ENCODE peak calls at places on chromosomes 5 and 9, in five cellular contexts. One of them, this sample, is unnamed.

GRCh38 chr9:36382484-36382883 is 17.6 kb downstream of the RNF38 start:
- DNase-seq in activated B cell treated with CpG ODN at 0.5 μM for 24 hours: no peak
- DNase-seq in bronchial epithelial cell: no peak
- DNase-seq in NB4: no peak
- DNase-seq in cardiac fibroblast: no peak
- DNase-seq in this sample: no peak

GRCh38 chr9:90546200-90546599 is 96.4 kb downstream of the DIRAS2 start:
- DNase-seq in activated B cell treated with CpG ODN at 0.5 μM for 24 hours: no peak
- DNase-seq in bronchial epithelial cell: peak
- DNase-seq in NB4: peak
- DNase-seq in cardiac fibroblast: peak
- DNase-seq in this sample: peak

GRCh38 chr9:72675586-72675985 is 154.2 kb downstream of the TMC1 start:
- DNase-seq in activated B cell treated with CpG ODN at 0.5 μM for 24 hours: no peak
- DNase-seq in bronchial epithelial cell: peak
- DNase-seq in NB4: no peak
- DNase-seq in cardiac fibroblast: peak
- DNase-seq in this sample: peak

GRCh38 chr9:127897194-127897692 is 2.2 kb downstream of the ST6GALNAC6 start:
- DNase-seq in activated B cell treated with CpG ODN at 0.5 μM for 24 hours: no peak
- DNase-seq in bronchial epithelial cell: no peak
- DNase-seq in NB4: peak
- DNase-seq in cardiac fibroblast: peak
- DNase-seq in this sample: no peak

GRCh38 chr9:117265253-117265652 is 149.6 kb downstream of the ASTN2 start:
- DNase-seq in activated B cell treated with CpG ODN at 0.5 μM for 24 hours: no peak
- DNase-seq in bronchial epithelial cell: no peak
- DNase-seq in NB4: no peak
- DNase-seq in cardiac fibroblast: no peak
- DNase-seq in this sample: no peak

GRCh38 chr5:54257366-54258118 is 52.8 kb downstream of the ARL15 start:
- DNase-seq in activated B cell treated with CpG ODN at 0.5 μM for 24 hours: no peak
- DNase-seq in bronchial epithelial cell: peak
- DNase-seq in NB4: no peak
- DNase-seq in cardiac fibroblast: no peak
- DNase-seq in this sample: no peak

GRCh38 chr5:133569347-133569746 is 43.0 kb downstream of the FSTL4 start:
- DNase-seq in activated B cell treated with CpG ODN at 0.5 μM for 24 hours: no peak
- DNase-seq in bronchial epithelial cell: peak
- DNase-seq in NB4: no peak
- DNase-seq in cardiac fibroblast: peak
- DNase-seq in this sample: no peak

GRCh38 chr9:136239963-136240330 is 5.7 kb downstream of the QSOX2 start:
- DNase-seq in activated B cell treated with CpG ODN at 0.5 μM for 24 hours: peak
- DNase-seq in bronchial epithelial cell: no peak
- DNase-seq in NB4: no peak
- DNase-seq in cardiac fibroblast: no peak
- DNase-seq in this sample: no peak

GRCh38 chr5:63154480-63155309 is 576.1 kb downstream of the LRRC70 start:
- DNase-seq in activated B cell treated with CpG ODN at 0.5 μM for 24 hours: no peak
- DNase-seq in bronchial epithelial cell: no peak
- DNase-seq in NB4: no peak
- DNase-seq in cardiac fibroblast: no peak
- DNase-seq in this sample: no peak

GRCh38 chr9:78089111-78089510 is 57.5 kb upstream of the GNAQ start:
- DNase-seq in activated B cell treated with CpG ODN at 0.5 μM for 24 hours: no peak
- DNase-seq in bronchial epithelial cell: peak
- DNase-seq in NB4: no peak
- DNase-seq in cardiac fibroblast: no peak
- DNase-seq in this sample: no peak

GRCh38 chr5:133309166-133309791 is 257.5 kb downstream of the HSPA4 start:
- DNase-seq in activated B cell treated with CpG ODN at 0.5 μM for 24 hours: no peak
- DNase-seq in bronchial epithelial cell: no peak
- DNase-seq in NB4: peak
- DNase-seq in cardiac fibroblast: no peak
- DNase-seq in this sample: no peak

GRCh38 chr5:178793156-178793555 is 62.7 kb upstream of the ZNF354A start:
- DNase-seq in activated B cell treated with CpG ODN at 0.5 μM for 24 hours: no peak
- DNase-seq in bronchial epithelial cell: peak
- DNase-seq in NB4: peak
- DNase-seq in cardiac fibroblast: no peak
- DNase-seq in this sample: no peak

DNA sequence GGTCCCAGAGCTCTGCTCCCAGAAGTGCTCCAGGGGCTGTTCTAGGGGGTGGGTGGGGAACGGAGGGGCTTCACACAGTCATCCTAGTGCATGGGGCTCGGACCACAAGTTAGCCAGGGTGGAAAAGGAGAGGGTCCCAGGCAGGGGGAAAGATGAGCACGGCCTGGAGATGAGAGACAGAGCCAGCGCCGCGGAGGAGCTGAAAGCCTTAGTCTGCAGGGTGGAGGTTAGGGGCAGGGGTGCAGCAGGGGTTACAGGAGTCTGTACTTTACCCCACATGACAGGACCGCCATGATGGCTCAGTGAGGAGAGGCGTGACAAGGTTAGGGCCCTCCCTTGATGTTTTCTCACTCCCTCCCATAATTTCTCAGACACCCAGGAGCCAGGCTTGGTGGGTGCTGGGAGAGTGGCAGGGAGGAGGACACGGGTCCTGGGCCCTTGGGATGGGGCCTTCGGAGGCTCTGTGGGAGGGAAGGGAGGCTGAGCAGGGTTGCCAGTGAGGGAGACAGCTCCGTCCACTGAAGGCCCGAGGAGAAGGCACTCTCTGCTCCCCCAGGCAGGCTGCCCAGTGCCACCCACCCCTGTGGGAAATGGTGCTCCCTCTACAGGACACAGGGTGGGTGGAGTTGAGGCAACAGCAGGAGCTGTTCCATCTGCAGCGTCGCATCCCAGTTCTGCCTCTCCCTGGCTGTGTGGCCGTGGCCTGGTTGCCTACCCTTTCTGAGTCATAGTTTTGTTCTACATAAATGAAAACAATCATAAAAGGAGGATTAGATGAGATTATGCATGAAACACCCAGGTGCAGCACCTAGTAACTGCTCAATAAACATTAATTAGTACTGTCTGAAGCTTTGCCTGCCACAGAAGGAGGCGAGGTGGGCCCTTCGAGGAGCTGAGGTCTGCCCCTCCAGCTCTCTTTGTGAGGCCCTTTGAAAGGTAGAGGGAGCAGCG is 66.2 kb downstream of the NDST1 start:
- DNase-seq in activated B cell treated with CpG ODN at 0.5 μM for 24 hours: no peak
- DNase-seq in bronchial epithelial cell: no peak
- DNase-seq in NB4: no peak
- DNase-seq in cardiac fibroblast: no peak
- DNase-seq in this sample: no peak
- TF ChIP-seq CTCF in activated B cell treated with CpG ODN at 0.5 μM for 24 hours: no peak
- TF ChIP-seq CTCF in bronchial epithelial cell: peak
- TF ChIP-seq CTCF in NB4: no peak
- TF ChIP-seq CTCF in cardiac fibroblast: peak
- TF ChIP-seq CTCF in this sample: peak

DNA sequence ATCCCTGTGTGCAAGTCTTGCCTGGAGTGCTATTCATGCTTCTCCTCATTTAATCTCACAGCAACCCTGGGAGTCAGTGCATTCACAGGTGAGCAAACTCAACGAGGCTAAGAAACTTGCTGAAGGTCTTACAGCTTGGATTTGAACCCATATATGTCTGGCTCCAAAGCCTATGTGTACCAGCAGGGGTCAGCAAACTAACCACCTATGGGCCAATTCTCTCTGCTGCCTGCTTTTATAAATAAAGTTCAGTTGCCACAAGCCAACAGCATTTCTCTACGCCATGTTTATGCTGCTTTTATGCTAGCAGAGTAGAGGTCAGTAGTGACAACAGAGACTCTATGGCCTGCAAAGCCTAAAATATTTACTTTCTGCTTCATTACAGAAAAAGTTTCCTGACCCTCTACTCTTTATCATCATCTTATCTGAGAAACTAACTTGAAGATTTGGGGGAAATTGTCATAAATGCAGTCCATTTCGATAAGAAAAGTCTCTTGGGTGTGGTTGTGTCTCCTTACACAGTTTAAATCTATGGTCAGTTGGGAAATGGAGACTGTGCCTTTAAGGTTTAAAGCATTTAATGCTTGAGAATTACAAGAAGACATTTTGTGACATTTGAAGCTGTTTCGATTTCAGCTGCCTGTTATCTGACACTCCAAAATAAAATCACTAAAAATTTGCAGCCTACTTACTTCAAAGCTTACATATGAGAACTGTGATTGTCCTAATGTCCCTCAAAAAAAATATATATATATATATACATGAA is 137.7 kb downstream of the PRELID2 start:
- DNase-seq in activated B cell treated with CpG ODN at 0.5 μM for 24 hours: no peak
- DNase-seq in bronchial epithelial cell: peak
- DNase-seq in NB4: peak
- DNase-seq in cardiac fibroblast: peak
- DNase-seq in this sample: no peak
- TF ChIP-seq CTCF in activated B cell treated with CpG ODN at 0.5 μM for 24 hours: no peak
- TF ChIP-seq CTCF in bronchial epithelial cell: peak
- TF ChIP-seq CTCF in NB4: peak
- TF ChIP-seq CTCF in cardiac fibroblast: peak
- TF ChIP-seq CTCF in this sample: peak

GRCh38 chr5:93894471-93895354 is 153.3 kb upstream of the POU5F2 start:
- DNase-seq in activated B cell treated with CpG ODN at 0.5 μM for 24 hours: no peak
- DNase-seq in bronchial epithelial cell: peak
- DNase-seq in NB4: peak
- DNase-seq in cardiac fibroblast: peak
- DNase-seq in this sample: no peak
- TF ChIP-seq CTCF in activated B cell treated with CpG ODN at 0.5 μM for 24 hours: no peak
- TF ChIP-seq CTCF in bronchial epithelial cell: peak
- TF ChIP-seq CTCF in NB4: peak
- TF ChIP-seq CTCF in cardiac fibroblast: peak
- TF ChIP-seq CTCF in this sample: peak

DNA sequence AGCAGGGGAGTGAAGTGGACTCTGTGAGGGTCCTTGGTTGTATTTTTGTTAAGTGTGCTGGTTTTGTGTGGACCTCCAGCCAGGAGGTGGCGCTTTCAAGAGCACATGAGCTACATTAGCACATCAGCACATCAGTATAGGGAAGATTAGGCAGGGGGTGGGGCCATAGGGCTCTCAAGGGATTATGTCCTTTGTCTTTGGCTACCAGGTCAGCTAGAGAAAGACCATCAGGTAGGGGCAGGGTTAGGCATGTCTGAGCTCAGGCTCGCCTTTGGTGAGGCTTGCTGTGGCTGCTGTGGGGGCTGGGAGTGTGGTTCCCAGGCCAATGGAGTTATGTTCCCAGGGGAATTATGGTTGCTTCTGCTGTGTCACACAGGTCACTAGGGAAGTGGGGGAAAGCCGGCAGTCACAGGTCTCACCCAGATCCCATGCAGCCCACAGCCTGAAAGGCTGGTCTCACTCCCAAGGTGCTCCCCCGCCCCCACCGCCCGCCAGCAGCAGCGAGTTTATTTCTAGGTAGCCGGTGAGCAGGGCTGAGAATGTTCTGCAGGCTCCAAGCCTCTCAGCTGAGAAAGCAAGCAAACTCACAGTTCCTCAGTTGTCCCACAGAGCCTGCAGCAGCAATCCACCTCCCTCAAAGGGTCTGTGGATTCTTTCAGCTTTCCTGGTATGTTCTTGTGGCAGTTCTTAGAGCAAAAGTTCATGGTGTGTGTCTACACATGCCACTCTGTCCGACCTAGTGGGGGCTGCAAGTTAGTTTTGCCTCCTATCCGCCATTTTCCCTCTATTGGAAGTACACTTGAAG is 13.7 kb downstream of the OR1J1 start:
- DNase-seq in activated B cell treated with CpG ODN at 0.5 μM for 24 hours: no peak
- DNase-seq in bronchial epithelial cell: no peak
- DNase-seq in NB4: peak
- DNase-seq in cardiac fibroblast: no peak
- DNase-seq in this sample: no peak
- TF ChIP-seq CTCF in activated B cell treated with CpG ODN at 0.5 μM for 24 hours: no peak
- TF ChIP-seq CTCF in bronchial epithelial cell: no peak
- TF ChIP-seq CTCF in NB4: peak
- TF ChIP-seq CTCF in cardiac fibroblast: peak
- TF ChIP-seq CTCF in this sample: peak

GRCh38 chr5:172095368-172095960 is 89.0 kb upstream of the FBXW11 start:
- DNase-seq in activated B cell treated with CpG ODN at 0.5 μM for 24 hours: no peak
- DNase-seq in bronchial epithelial cell: no peak
- DNase-seq in NB4: no peak
- DNase-seq in cardiac fibroblast: no peak
- DNase-seq in this sample: no peak

GRCh38 chr5:172093559-172093958 is 87.1 kb upstream of the FBXW11 start:
- DNase-seq in activated B cell treated with CpG ODN at 0.5 μM for 24 hours: no peak
- DNase-seq in bronchial epithelial cell: no peak
- DNase-seq in NB4: no peak
- DNase-seq in cardiac fibroblast: no peak
- DNase-seq in this sample: no peak

GRCh38 chr5:172091956-172092732 is 85.7 kb upstream of the FBXW11 start:
- DNase-seq in activated B cell treated with CpG ODN at 0.5 μM for 24 hours: no peak
- DNase-seq in bronchial epithelial cell: no peak
- DNase-seq in NB4: no peak
- DNase-seq in cardiac fibroblast: no peak
- DNase-seq in this sample: no peak

GRCh38 chr5:172096184-172096941 is 89.9 kb upstream of the FBXW11 start:
- DNase-seq in activated B cell treated with CpG ODN at 0.5 μM for 24 hours: no peak
- DNase-seq in bronchial epithelial cell: no peak
- DNase-seq in NB4: no peak
- DNase-seq in cardiac fibroblast: no peak
- DNase-seq in this sample: no peak

GRCh38 chr5:172093965-172094364 is 87.5 kb upstream of the FBXW11 start:
- DNase-seq in activated B cell treated with CpG ODN at 0.5 μM for 24 hours: no peak
- DNase-seq in bronchial epithelial cell: no peak
- DNase-seq in NB4: no peak
- DNase-seq in cardiac fibroblast: peak
- DNase-seq in this sample: no peak
- TF ChIP-seq CTCF in activated B cell treated with CpG ODN at 0.5 μM for 24 hours: no peak
- TF ChIP-seq CTCF in bronchial epithelial cell: no peak
- TF ChIP-seq CTCF in NB4: no peak
- TF ChIP-seq CTCF in cardiac fibroblast: no peak
- TF ChIP-seq CTCF in this sample: no peak

DNA sequence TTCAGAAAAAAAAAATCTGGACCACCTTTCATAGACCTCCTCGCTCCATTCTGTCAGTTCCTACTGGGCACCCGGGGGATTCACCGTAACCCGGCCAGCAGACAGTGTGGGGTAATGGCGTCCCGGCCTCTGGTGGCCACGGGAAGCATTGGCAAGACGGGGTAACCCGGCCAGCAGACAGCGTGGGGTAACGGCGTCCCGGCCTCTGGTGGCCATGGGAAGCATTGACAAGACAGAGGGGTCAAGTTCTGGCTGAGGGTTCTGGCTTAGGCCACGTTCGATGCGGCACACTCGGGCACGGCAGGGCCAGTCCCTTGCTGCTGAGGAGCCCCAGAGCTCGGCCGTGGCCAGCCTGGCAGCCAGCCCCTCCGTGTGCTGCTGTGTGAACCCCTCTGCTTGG is 116.2 kb upstream of the RAPGEF1 start:
- DNase-seq in activated B cell treated with CpG ODN at 0.5 μM for 24 hours: no peak
- DNase-seq in bronchial epithelial cell: no peak
- DNase-seq in NB4: no peak
- DNase-seq in cardiac fibroblast: no peak
- DNase-seq in this sample: no peak
- TF ChIP-seq CTCF in activated B cell treated with CpG ODN at 0.5 μM for 24 hours: no peak
- TF ChIP-seq CTCF in bronchial epithelial cell: no peak
- TF ChIP-seq CTCF in NB4: peak
- TF ChIP-seq CTCF in cardiac fibroblast: no peak
- TF ChIP-seq CTCF in this sample: no peak